ENCODE peak calls at places on chromosomes 1 and 21, in ten cellular contexts. E is T-helper 1 cell; N is iris pigment epithelial cell; W is uterus; Y is neural crest cell; B is stimulated activated CD4-positive, alpha-beta T cell treated with anti-CD3 and anti-CD28 coated beads, Interleukin-2, amount 100 ng/mL, for 24 hours; X is left lung; G is activated naive CD4-positive, alpha-beta T cell treated with Interleukin-2 at 50 U/mL for 16 hours; A is CD4-positive, alpha-beta T cell; S is NCI-H460. K is an unnamed sample.

GRCh38 chr1:16967095-16967567 is 13.3 kb downstream of the MFAP2 start:
- DNase-seq in E (no peak), N (peak), W (peak), Y (no peak), B (no peak), X (peak), G (no peak), A (no peak), S (no peak), K (peak)

GRCh38 chr21:38938343-38938742 is 132.6 kb downstream of the ETS2 start:
- DNase-seq in E (no peak), N (peak), W (no peak), Y (no peak), B (no peak), X (no peak), G (no peak), A (no peak), S (no peak), K (peak)

GRCh38 chr1:235874226-235874625 is 7.5 kb upstream of the LYST start:
- DNase-seq in E (no peak), N (peak), W (no peak), Y (no peak), B (no peak), X (no peak), G (no peak), A (no peak), S (no peak), K (no peak)

GRCh38 chr1:203273869-203274602 is 31.3 kb upstream of the BTG2 start:
- DNase-seq in E (no peak), N (no peak), W (peak), Y (no peak), B (no peak), X (peak), G (no peak), A (no peak), S (no peak), K (no peak)

GRCh38 chr1:40630488-40631223 is 34.8 kb downstream of the RIMS3 start:
- DNase-seq in E (no peak), N (peak), W (no peak), Y (peak), B (peak), X (no peak), G (peak), A (no peak), S (peak), K (peak)

GRCh38 chr1:232625319-232625868 is 4.5 kb downstream of the SIPA1L2 start:
- DNase-seq in E (no peak), N (no peak), W (no peak), Y (no peak), B (no peak), X (no peak), G (no peak), A (no peak), S (no peak), K (no peak)

GRCh38 chr1:209428241-209428921 is 155.1 kb upstream of the CAMK1G start:
- DNase-seq in E (no peak), N (no peak), W (no peak), Y (no peak), B (no peak), X (no peak), G (no peak), A (no peak), S (no peak), K (no peak)

GRCh38 chr1:200150721-200151120 is 123.2 kb downstream of the NR5A2 start:
- DNase-seq in E (no peak), N (peak), W (no peak), Y (no peak), B (no peak), X (no peak), G (peak), A (no peak), S (peak), K (no peak)

GRCh38 chr1:100433563-100433962 is 81.3 kb downstream of the CDC14A start:
- DNase-seq in E (no peak), N (peak), W (no peak), Y (no peak), B (no peak), X (no peak), G (no peak), A (no peak), S (no peak), K (no peak)

GRCh38 chr21:43987509-43987908 is 24.6 kb upstream of the TRAPPC10 start:
- DNase-seq in E (no peak), N (no peak), W (no peak), Y (no peak), B (no peak), X (peak), G (no peak), A (no peak), S (no peak), K (no peak)

GRCh38 chr1:200674838-200675587 is 5.3 kb upstream of the DDX59 start:
- DNase-seq in E (no peak), N (no peak), W (no peak), Y (no peak), B (no peak), X (no peak), G (no peak), A (no peak), S (no peak), K (no peak)

GRCh38 chr1:242523968-242524570 is 428 bp downstream of the PLD5 start:
- DNase-seq in E (no peak), N (peak), W (peak), Y (peak), B (no peak), X (peak), G (no peak), A (no peak), S (peak), K (peak)

GRCh38 chr1:41498809-41499208 is 14.3 kb upstream of the EDN2 start:
- DNase-seq in E (no peak), N (no peak), W (no peak), Y (no peak), B (no peak), X (no peak), G (no peak), A (no peak), S (no peak), K (peak)

GRCh38 chr1:36178479-36179219 is 22.7 kb downstream of the MAP7D1 start:
- DNase-seq in E (no peak), N (no peak), W (no peak), Y (no peak), B (no peak), X (peak), G (no peak), A (no peak), S (no peak), K (no peak)

GRCh38 chr1:118077331-118078055 is 107.5 kb downstream of the SPAG17 start:
- DNase-seq in E (no peak), N (peak), W (no peak), Y (no peak), B (no peak), X (no peak), G (no peak), A (no peak), S (no peak), K (no peak)

GRCh38 chr1:43834280-43835140 is 99.1 kb upstream of the ARTN start:
- DNase-seq in E (no peak), N (peak), W (no peak), Y (no peak), B (no peak), X (no peak), G (no peak), A (no peak), S (no peak), K (no peak)

GRCh38 chr1:158285756-158286241 is 3.9 kb upstream of the CD1C start:
- DNase-seq in E (no peak), N (no peak), W (no peak), Y (no peak), B (no peak), X (no peak), G (peak), A (no peak), S (no peak), K (peak)

GRCh38 chr1:29933110-29933509 is 696.8 kb downstream of the PTPRU start:
- DNase-seq in E (no peak), N (no peak), W (no peak), Y (no peak), B (no peak), X (no peak), G (no peak), A (no peak), S (no peak), K (no peak)

GRCh38 chr21:20045197-20045596 is 953.0 kb upstream of the NCAM2 start:
- DNase-seq in E (no peak), N (no peak), W (no peak), Y (no peak), B (no peak), X (no peak), G (no peak), A (no peak), S (no peak), K (no peak)

GRCh38 chr1:34864759-34865158 is 5.2 kb upstream of the SMIM12 start:
- DNase-seq in E (no peak), N (no peak), W (no peak), Y (no peak), B (no peak), X (no peak), G (no peak), A (no peak), S (no peak), K (no peak)

GRCh38 chr1:87897486-87897885 is 568.8 kb downstream of the LMO4 start:
- DNase-seq in E (no peak), N (no peak), W (no peak), Y (no peak), B (no peak), X (no peak), G (no peak), A (no peak), S (no peak), K (no peak)

GRCh38 chr1:20530901-20531300 is 21.5 kb upstream of the FAM43B start:
- DNase-seq in E (no peak), N (no peak), W (no peak), Y (no peak), B (no peak), X (no peak), G (no peak), A (no peak), S (no peak), K (no peak)

K was measured in adrenal gland.